ENCODE peak calls at places on chromosomes 5 and 9, in ten cellular contexts. T is uterus; W is heart left ventricle; R is cerebellar cortex; E is cardiac septum; U is NCI-H460; K is stimulated activated CD4-positive, alpha-beta T cell treated with anti-CD3 and anti-CD28 coated beads, Interleukin-2, amount 100 ng/mL, for 48 hours; S is smooth muscle cell of the brain vasculature; C is ELR; H is HFF-Myc. B is an unnamed sample.

GRCh38 chr9:24545285-24545684 is 412 bp downstream of the IZUMO3 start:
- DNase-seq in T (no peak), W (no peak), R (no peak), E (no peak), U (no peak), K (no peak), S (no peak), C (no peak), H (no peak), B (no peak)

GRCh38 chr5:17103471-17103870 is 114.0 kb upstream of the BASP1 start:
- DNase-seq in T (no peak), W (no peak), R (no peak), E (no peak), U (no peak), K (no peak), S (no peak), C (no peak), H (no peak), B (no peak)

GRCh38 chr5:77210091-77211012 is at the start of gene PDE8B:
- DNase-seq in T (peak; percentile 35), W (no peak), R (no peak), E (no peak), U (no peak), K (no peak), S (no peak), C (peak; percentile 5), H (no peak), B (no peak)

GRCh38 chr9:94693485-94694191 is 32.9 kb upstream of the AOPEP start:
- DNase-seq in T (no peak), W (no peak), R (no peak), E (no peak), U (no peak), K (no peak), S (no peak), C (no peak), H (no peak), B (no peak)

GRCh38 chr9:136862849-136863622 is 3.1 kb downstream of the EDF1 start:
- DNase-seq in T (no peak), W (peak; percentile 8), R (no peak), E (peak; percentile 71), U (no peak), K (no peak), S (no peak), C (no peak), H (no peak), B (no peak)

GRCh38 chr9:96875460-96876142 is 21.3 kb upstream of the ZNF782 start:
- DNase-seq in T (no peak), W (peak; percentile 22), R (peak; percentile 93), E (peak; percentile 75), U (peak; percentile 67), K (peak; percentile 36), S (peak; percentile 47), C (peak; percentile 79), H (no peak), B (peak; percentile 89)

GRCh38 chr9:35593581-35593980 is 11.5 kb upstream of the TESK1 start:
- DNase-seq in T (no peak), W (no peak), R (no peak), E (no peak), U (no peak), K (no peak), S (no peak), C (no peak), H (no peak), B (no peak)

GRCh38 chr5:175457466-175457865 is 13.5 kb upstream of the DRD1 start:
- DNase-seq in T (no peak), W (no peak), R (no peak), E (no peak), U (no peak), K (no peak), S (no peak), C (peak; percentile 12), H (no peak), B (no peak)

GRCh38 chr5:158705901-158706300 is 393.8 kb downstream of the EBF1 start:
- DNase-seq in T (no peak), W (no peak), R (no peak), E (no peak), U (no peak), K (no peak), S (no peak), C (no peak), H (no peak), B (no peak)

GRCh38 chr5:87184544-87184943 is 83.1 kb upstream of the RASA1 start:
- DNase-seq in T (no peak), W (no peak), R (no peak), E (no peak), U (no peak), K (no peak), S (no peak), C (no peak), H (no peak), B (no peak)

GRCh38 chr9:95206143-95206542 is 111.4 kb downstream of the FANCC start:
- DNase-seq in T (no peak), W (no peak), R (no peak), E (no peak), U (no peak), K (no peak), S (no peak), C (peak; percentile 19), H (no peak), B (no peak)

GRCh38 chr5:158414780-158415179 is 555.8 kb upstream of the CLINT1 start:
- DNase-seq in T (no peak), W (peak; percentile 26), R (no peak), E (no peak), U (no peak), K (no peak), S (peak; percentile 68), C (peak; percentile 50), H (peak; percentile 51), B (no peak)

GRCh38 chr9:137031904-137032639 is at the start of gene FUT7:
- DNase-seq in T (no peak), W (no peak), R (no peak), E (peak; percentile 86), U (no peak), K (no peak), S (no peak), C (no peak), H (no peak), B (no peak)

GRCh38 chr5:160851481-160851880 is 530 bp downstream of the ATP10B start:
- DNase-seq in T (no peak), W (no peak), R (no peak), E (no peak), U (no peak), K (no peak), S (no peak), C (no peak), H (no peak), B (no peak)

GRCh38 chr5:175742290-175742994 is 84.6 kb downstream of the HRH2 start:
- DNase-seq in T (no peak), W (no peak), R (no peak), E (no peak), U (no peak), K (no peak), S (no peak), C (no peak), H (no peak), B (no peak)

GRCh38 chr9:21096901-21097255 is 19.1 kb upstream of the IFNB1 start:
- DNase-seq in T (no peak), W (no peak), R (no peak), E (no peak), U (no peak), K (no peak), S (no peak), C (no peak), H (no peak), B (no peak)

GRCh38 chr5:126534543-126534942 is 60.5 kb downstream of the ALDH7A1 start:
- DNase-seq in T (no peak), W (no peak), R (no peak), E (no peak), U (no peak), K (no peak), S (no peak), C (no peak), H (no peak), B (no peak)

GRCh38 chr5:79878721-79879336 is 112.2 kb downstream of the MTX3 start:
- DNase-seq in T (no peak), W (no peak), R (peak; percentile 13), E (no peak), U (peak; percentile 11), K (peak; percentile 48), S (no peak), C (peak; percentile 36), H (no peak), B (no peak)

GRCh38 chr5:53879708-53880356 is 319.4 kb downstream of the NDUFS4 start:
- DNase-seq in T (no peak), W (no peak), R (no peak), E (no peak), U (no peak), K (no peak), S (no peak), C (no peak), H (no peak), B (no peak)

GRCh38 chr9:84294551-84294950 is 46.0 kb downstream of the SLC28A3 start:
- DNase-seq in T (no peak), W (no peak), R (no peak), E (no peak), U (no peak), K (no peak), S (no peak), C (no peak), H (no peak), B (no peak)